ENCODE peak calls at places on chromosomes 6 and 20, in eight cellular contexts. Y is EH, S is iris pigment epithelial cell, Z is PC-3, Q is hippocampal formation, F is RWPE1, E is upper lobe of right lung, T is transverse colon. W is an unnamed sample.

GRCh38 chr20:47667086-47667485 is 118.2 kb downstream of the SULF2 start:
- DNase-seq in Y (no peak), Q (no peak), S (no peak), T (no peak), Z (no peak), E (peak; percentile 32), F (no peak), W (no peak)

GRCh38 chr6:11009353-11009752 is 34.8 kb downstream of the ELOVL2 start:
- DNase-seq in E (no peak), Z (peak; percentile 62), Q (no peak), T (no peak), F (peak; percentile 64), Y (peak; percentile 78), S (no peak), W (peak; percentile 61)

GRCh38 chr20:37381621-37382538 is 35.9 kb downstream of the SRC start:
- DNase-seq in S (no peak), Q (no peak), E (peak; percentile 57), T (no peak), F (no peak), Y (no peak), Z (no peak), W (no peak)

GRCh38 chr6:54060286-54060685 is 51.0 kb upstream of the MLIP start:
- DNase-seq in Z (no peak), F (no peak), T (no peak), E (no peak), Q (no peak), Y (peak; percentile 55), S (peak; percentile 96), W (peak; percentile 47)

GRCh38 chr20:60935971-60936370 is 316.1 kb upstream of the CDH4 start:
- DNase-seq in T (no peak), E (no peak), Y (no peak), F (no peak), Z (no peak), S (no peak), Q (no peak), W (no peak)

GRCh38 chr6:90338409-90338808 is 41.8 kb upstream of the BACH2 start:
- DNase-seq in Y (peak; percentile 3), S (peak; percentile 48), F (no peak), T (no peak), Z (peak; percentile 6), Q (no peak), E (no peak), W (peak; percentile 25)

GRCh38 chr20:43963233-43963632 is 48.6 kb downstream of the TOX2 start:
- DNase-seq in Y (peak; percentile 38), Q (no peak), Z (no peak), T (no peak), S (peak; percentile 67), F (no peak), E (peak; percentile 31), W (peak; percentile 45)

GRCh38 chr6:109010703-109011102 is 83.9 kb downstream of the SESN1 start:
- DNase-seq in S (no peak), E (no peak), Z (peak; percentile 14), Q (no peak), F (no peak), Y (no peak), T (no peak), W (no peak)

GRCh38 chr6:10968776-10969175 is 75.3 kb downstream of the ELOVL2 start:
- DNase-seq in T (no peak), E (no peak), F (no peak), Y (peak; percentile 89), Q (no peak), Z (no peak), S (peak; percentile 83), W (peak; percentile 86)

GRCh38 chr20:3102575-3103368 is 18.2 kb upstream of the AVP start:
- DNase-seq in S (no peak), Q (no peak), T (no peak), Y (no peak), Z (no peak), F (no peak), E (no peak), W (no peak)

GRCh38 chr6:149941583-149942460 is at the start of gene ULBP2:
- DNase-seq in Z (peak; percentile 92), F (peak; percentile 98), Y (peak; percentile 98), Q (peak; percentile 73), T (peak; percentile 73), E (peak; percentile 90), S (peak; percentile 98), W (peak; percentile 99)

GRCh38 chr20:62143118-62143975 is at the start of the genes PSMA7 and SS18L1:
- DNase-seq in Z (peak; percentile 89), S (peak; percentile 89), T (peak; percentile 89), F (peak; percentile 92), Q (peak; percentile 80), Y (peak; percentile 85), E (peak; percentile 95), W (peak; percentile 97)

GRCh38 chr6:128310061-128310460 is 210.3 kb downstream of the PTPRK start:
- DNase-seq in Z (no peak), Y (no peak), E (no peak), S (peak; percentile 17), T (no peak), F (no peak), Q (no peak), W (no peak)

GRCh38 chr20:45833883-45834796 is 541 bp downstream of the SNX21 start:
- DNase-seq in Q (peak; percentile 74), T (peak; percentile 75), S (peak; percentile 41), Z (peak; percentile 67), Y (peak; percentile 75), F (peak; percentile 89), E (peak; percentile 86), W (peak; percentile 80)

GRCh38 chr20:41436679-41437078 is 70.1 kb upstream of the EMILIN3 start:
- DNase-seq in F (no peak), E (no peak), T (no peak), S (peak; percentile 96), Z (peak; percentile 19), Y (peak; percentile 94), Q (no peak), W (peak; percentile 49)

GRCh38 chr6:157304840-157305675 is 18.3 kb downstream of the TMEM242 start:
- DNase-seq in Q (no peak), Y (peak; percentile 73), T (peak; percentile 26), E (no peak), F (no peak), S (peak; percentile 35), Z (no peak), W (peak; percentile 37)

W was measured in GM23248.